ENCODE peak calls at places on chromosomes 3 and 15, in six cellular contexts. One of them, this sample, is unnamed.
A peak's percentile ranks its signal among the peaks of the same experiment; 100 is the strongest.

GRCh38 chr3:168794427-168794826 is 698.7 kb upstream of the GOLIM4 start:
- DNase-seq in nephron progenitor cell: no peak
- DNase-seq in activated T-cell treated with anti-CD3 and anti-CD28 coated beads, Interleukin-2, amount 50 U/mL, for 1 hour: no peak
- DNase-seq in endothelial cell: no peak
- DNase-seq in sigmoid colon: no peak
- DNase-seq in naive thymus-derived CD4-positive, alpha-beta T cell: no peak
- DNase-seq in this sample: no peak

GRCh38 chr3:153348457-153349137 is 186.6 kb downstream of the RAP2B start:
- DNase-seq in activated T-cell treated with anti-CD3 and anti-CD28 coated beads, Interleukin-2, amount 50 U/mL, for 1 hour: no peak
- DNase-seq in nephron progenitor cell: no peak
- DNase-seq in endothelial cell: no peak
- DNase-seq in sigmoid colon: no peak
- DNase-seq in naive thymus-derived CD4-positive, alpha-beta T cell: no peak
- DNase-seq in this sample: no peak

GRCh38 chr3:120742198-120743080 is at the start of the genes GTF2E1 and RABL3:
- DNase-seq in naive thymus-derived CD4-positive, alpha-beta T cell: peak; percentile 98
- DNase-seq in sigmoid colon: peak; percentile 98
- DNase-seq in activated T-cell treated with anti-CD3 and anti-CD28 coated beads, Interleukin-2, amount 50 U/mL, for 1 hour: peak; percentile 96
- DNase-seq in endothelial cell: peak; percentile 95
- DNase-seq in nephron progenitor cell: peak; percentile 95
- DNase-seq in this sample: peak; percentile 95

GRCh38 chr15:29456964-29457363 is 187.3 kb upstream of the NSMCE3 start:
- DNase-seq in endothelial cell: no peak
- DNase-seq in sigmoid colon: no peak
- DNase-seq in nephron progenitor cell: no peak
- DNase-seq in naive thymus-derived CD4-positive, alpha-beta T cell: no peak
- DNase-seq in activated T-cell treated with anti-CD3 and anti-CD28 coated beads, Interleukin-2, amount 50 U/mL, for 1 hour: no peak
- DNase-seq in this sample: no peak

GRCh38 chr15:33913459-33913858 is 54.8 kb upstream of the CHRM5 start:
- DNase-seq in activated T-cell treated with anti-CD3 and anti-CD28 coated beads, Interleukin-2, amount 50 U/mL, for 1 hour: no peak
- DNase-seq in sigmoid colon: no peak
- DNase-seq in naive thymus-derived CD4-positive, alpha-beta T cell: no peak
- DNase-seq in endothelial cell: no peak
- DNase-seq in nephron progenitor cell: no peak
- DNase-seq in this sample: no peak

GRCh38 chr3:174159629-174160028 is 699.5 kb upstream of the NAALADL2 start:
- DNase-seq in sigmoid colon: no peak
- DNase-seq in endothelial cell: no peak
- DNase-seq in naive thymus-derived CD4-positive, alpha-beta T cell: no peak
- DNase-seq in activated T-cell treated with anti-CD3 and anti-CD28 coated beads, Interleukin-2, amount 50 U/mL, for 1 hour: no peak
- DNase-seq in nephron progenitor cell: no peak
- DNase-seq in this sample: no peak

GRCh38 chr15:91114301-91114700 is 14.2 kb downstream of the SV2B start:
- DNase-seq in activated T-cell treated with anti-CD3 and anti-CD28 coated beads, Interleukin-2, amount 50 U/mL, for 1 hour: no peak
- DNase-seq in endothelial cell: no peak
- DNase-seq in naive thymus-derived CD4-positive, alpha-beta T cell: no peak
- DNase-seq in nephron progenitor cell: no peak
- DNase-seq in sigmoid colon: no peak
- DNase-seq in this sample: no peak

GRCh38 chr3:52190294-52190841 is 7.6 kb upstream of the ALAS1 start:
- DNase-seq in endothelial cell: no peak
- DNase-seq in nephron progenitor cell: no peak
- DNase-seq in naive thymus-derived CD4-positive, alpha-beta T cell: no peak
- DNase-seq in sigmoid colon: no peak
- DNase-seq in activated T-cell treated with anti-CD3 and anti-CD28 coated beads, Interleukin-2, amount 50 U/mL, for 1 hour: no peak
- DNase-seq in this sample: no peak

GRCh38 chr3:108914774-108915641 is 38.7 kb downstream of the GUCA1C start:
- DNase-seq in naive thymus-derived CD4-positive, alpha-beta T cell: peak; percentile 82
- DNase-seq in activated T-cell treated with anti-CD3 and anti-CD28 coated beads, Interleukin-2, amount 50 U/mL, for 1 hour: peak; percentile 60
- DNase-seq in sigmoid colon: no peak
- DNase-seq in nephron progenitor cell: peak; percentile 61
- DNase-seq in endothelial cell: peak; percentile 51
- DNase-seq in this sample: peak; percentile 67

GRCh38 chr3:189626286-189626685 is 4.9 kb upstream of the TP63 start:
- DNase-seq in nephron progenitor cell: no peak
- DNase-seq in naive thymus-derived CD4-positive, alpha-beta T cell: no peak
- DNase-seq in activated T-cell treated with anti-CD3 and anti-CD28 coated beads, Interleukin-2, amount 50 U/mL, for 1 hour: no peak
- DNase-seq in sigmoid colon: no peak
- DNase-seq in endothelial cell: no peak
- DNase-seq in this sample: no peak

GRCh38 chr15:90059208-90059985 is 42.9 kb downstream of the IDH2 start:
- DNase-seq in endothelial cell: peak; percentile 63
- DNase-seq in naive thymus-derived CD4-positive, alpha-beta T cell: peak; percentile 69
- DNase-seq in activated T-cell treated with anti-CD3 and anti-CD28 coated beads, Interleukin-2, amount 50 U/mL, for 1 hour: peak; percentile 55
- DNase-seq in nephron progenitor cell: no peak
- DNase-seq in sigmoid colon: peak; percentile 82
- DNase-seq in this sample: peak; percentile 85

GRCh38 chr15:99057020-99057419 is 47.9 kb upstream of the SYNM start:
- DNase-seq in endothelial cell: no peak
- DNase-seq in naive thymus-derived CD4-positive, alpha-beta T cell: no peak
- DNase-seq in sigmoid colon: no peak
- DNase-seq in activated T-cell treated with anti-CD3 and anti-CD28 coated beads, Interleukin-2, amount 50 U/mL, for 1 hour: no peak
- DNase-seq in nephron progenitor cell: no peak
- DNase-seq in this sample: no peak

GRCh38 chr15:57732526-57733331 is 26.2 kb downstream of the POLR2M start:
- DNase-seq in endothelial cell: peak; percentile 73
- DNase-seq in naive thymus-derived CD4-positive, alpha-beta T cell: peak; percentile 37
- DNase-seq in activated T-cell treated with anti-CD3 and anti-CD28 coated beads, Interleukin-2, amount 50 U/mL, for 1 hour: peak; percentile 43
- DNase-seq in nephron progenitor cell: peak; percentile 72
- DNase-seq in sigmoid colon: no peak
- DNase-seq in this sample: peak; percentile 52

GRCh38 chr3:129530331-129530761 is 1.9 kb downstream of the RHO start:
- DNase-seq in endothelial cell: no peak
- DNase-seq in naive thymus-derived CD4-positive, alpha-beta T cell: no peak
- DNase-seq in nephron progenitor cell: no peak
- DNase-seq in sigmoid colon: no peak
- DNase-seq in activated T-cell treated with anti-CD3 and anti-CD28 coated beads, Interleukin-2, amount 50 U/mL, for 1 hour: no peak
- DNase-seq in this sample: no peak

GRCh38 chr15:51203797-51204196 is 109.1 kb upstream of the TNFAIP8L3 start:
- DNase-seq in activated T-cell treated with anti-CD3 and anti-CD28 coated beads, Interleukin-2, amount 50 U/mL, for 1 hour: no peak
- DNase-seq in endothelial cell: no peak
- DNase-seq in naive thymus-derived CD4-positive, alpha-beta T cell: no peak
- DNase-seq in sigmoid colon: no peak
- DNase-seq in nephron progenitor cell: no peak
- DNase-seq in this sample: no peak

GRCh38 chr15:92677998-92678397 is 22.4 kb upstream of the FAM174B start:
- DNase-seq in nephron progenitor cell: no peak
- DNase-seq in activated T-cell treated with anti-CD3 and anti-CD28 coated beads, Interleukin-2, amount 50 U/mL, for 1 hour: no peak
- DNase-seq in endothelial cell: no peak
- DNase-seq in sigmoid colon: no peak
- DNase-seq in naive thymus-derived CD4-positive, alpha-beta T cell: no peak
- DNase-seq in this sample: no peak

GRCh38 chr3:88188436-88188835 is 38.7 kb downstream of the C3orf38 start:
- DNase-seq in endothelial cell: no peak
- DNase-seq in activated T-cell treated with anti-CD3 and anti-CD28 coated beads, Interleukin-2, amount 50 U/mL, for 1 hour: no peak
- DNase-seq in naive thymus-derived CD4-positive, alpha-beta T cell: no peak
- DNase-seq in nephron progenitor cell: no peak
- DNase-seq in sigmoid colon: no peak
- DNase-seq in this sample: no peak

GRCh38 chr3:12967751-12968209 is 105.4 kb downstream of the IQSEC1 start:
- DNase-seq in endothelial cell: peak; percentile 87
- DNase-seq in activated T-cell treated with anti-CD3 and anti-CD28 coated beads, Interleukin-2, amount 50 U/mL, for 1 hour: peak; percentile 89
- DNase-seq in sigmoid colon: peak; percentile 96
- DNase-seq in nephron progenitor cell: peak; percentile 93
- DNase-seq in naive thymus-derived CD4-positive, alpha-beta T cell: peak; percentile 86
- DNase-seq in this sample: peak; percentile 100

GRCh38 chr3:196111939-196112386 is 30.1 kb upstream of the TFRC start:
- DNase-seq in activated T-cell treated with anti-CD3 and anti-CD28 coated beads, Interleukin-2, amount 50 U/mL, for 1 hour: peak; percentile 52
- DNase-seq in nephron progenitor cell: no peak
- DNase-seq in sigmoid colon: no peak
- DNase-seq in endothelial cell: no peak
- DNase-seq in naive thymus-derived CD4-positive, alpha-beta T cell: peak; percentile 51
- DNase-seq in this sample: peak; percentile 69

This sample was measured in GM20000.